ENCODE peak calls at places on chromosomes 3 and 15, in seven cellular contexts. One of them, this sample, is unnamed. For H3K27me3, the result is how much of the 10 kb centered on the place peaks cover.

GRCh38 chr3:43621406-43621973 is 321 bp downstream of the ANO10 start:
- ATAC-seq in gastrocnemius medialis: peak
- ATAC-seq in heart left ventricle: no peak
- ATAC-seq in HepG2: peak
- ATAC-seq in upper lobe of left lung: no peak
- ATAC-seq in body of pancreas: peak
- ATAC-seq in HCT116: peak
- ATAC-seq in this sample: no peak

GRCh38 chr3:182729903-182730674 is 63.2 kb upstream of the ATP11B start:
- ATAC-seq in gastrocnemius medialis: no peak
- ATAC-seq in heart left ventricle: no peak
- ATAC-seq in HepG2: peak
- ATAC-seq in upper lobe of left lung: no peak
- ATAC-seq in body of pancreas: no peak
- ATAC-seq in HCT116: no peak
- ATAC-seq in this sample: no peak

GRCh38 chr3:62241279-62241678 is 132.1 kb downstream of the FEZF2 start:
- ATAC-seq in gastrocnemius medialis: no peak
- ATAC-seq in heart left ventricle: no peak
- ATAC-seq in HepG2: no peak
- ATAC-seq in upper lobe of left lung: no peak
- ATAC-seq in body of pancreas: no peak
- ATAC-seq in HCT116: no peak
- ATAC-seq in this sample: no peak

GRCh38 chr15:98777426-98777825 is 129.1 kb downstream of the IGF1R start:
- ATAC-seq in gastrocnemius medialis: no peak
- ATAC-seq in heart left ventricle: no peak
- ATAC-seq in HepG2: no peak
- ATAC-seq in upper lobe of left lung: no peak
- ATAC-seq in body of pancreas: no peak
- ATAC-seq in HCT116: no peak
- ATAC-seq in this sample: no peak

GRCh38 chr3:159783780-159784747 is 204.6 kb upstream of the IL12A start:
- ATAC-seq in gastrocnemius medialis: no peak
- ATAC-seq in heart left ventricle: no peak
- ATAC-seq in HepG2: no peak
- ATAC-seq in upper lobe of left lung: peak
- ATAC-seq in body of pancreas: no peak
- ATAC-seq in HCT116: no peak
- ATAC-seq in this sample: peak

GRCh38 chr3:58563386-58564035 is 13.7 kb downstream of the FAM107A start:
- ATAC-seq in gastrocnemius medialis: no peak
- ATAC-seq in heart left ventricle: no peak
- ATAC-seq in HepG2: peak
- ATAC-seq in upper lobe of left lung: no peak
- ATAC-seq in body of pancreas: no peak
- ATAC-seq in HCT116: no peak
- ATAC-seq in this sample: no peak

GRCh38 chr3:99843590-99844260 is 26.1 kb downstream of the CMSS1 start:
- ATAC-seq in gastrocnemius medialis: peak
- ATAC-seq in heart left ventricle: peak
- ATAC-seq in HepG2: peak
- ATAC-seq in upper lobe of left lung: peak
- ATAC-seq in body of pancreas: peak
- ATAC-seq in HCT116: peak
- ATAC-seq in this sample: peak

GRCh38 chr15:79942656-79943481 is 28.1 kb downstream of the BCL2A1 start:
- ATAC-seq in gastrocnemius medialis: no peak
- ATAC-seq in heart left ventricle: no peak
- ATAC-seq in HepG2: peak
- ATAC-seq in upper lobe of left lung: no peak
- ATAC-seq in body of pancreas: no peak
- ATAC-seq in HCT116: no peak
- ATAC-seq in this sample: no peak

GRCh38 chr15:88258021-88258641 is 1.6 kb upstream of the NTRK3 start:
- ATAC-seq in gastrocnemius medialis: no peak
- ATAC-seq in heart left ventricle: no peak
- ATAC-seq in HepG2: peak
- ATAC-seq in upper lobe of left lung: no peak
- ATAC-seq in body of pancreas: no peak
- ATAC-seq in HCT116: peak
- ATAC-seq in this sample: no peak

GRCh38 chr15:52288051-52288942 is 7.3 kb downstream of the MYO5C start:
- ATAC-seq in gastrocnemius medialis: no peak
- ATAC-seq in heart left ventricle: no peak
- ATAC-seq in HepG2: peak
- ATAC-seq in upper lobe of left lung: peak
- ATAC-seq in body of pancreas: peak
- ATAC-seq in HCT116: peak
- ATAC-seq in this sample: peak

GRCh38 chr3:172530101-172530561 is 6.9 kb upstream of the TNFSF10 start:
- ATAC-seq in gastrocnemius medialis: no peak
- ATAC-seq in heart left ventricle: no peak
- ATAC-seq in HepG2: peak
- ATAC-seq in upper lobe of left lung: no peak
- ATAC-seq in body of pancreas: no peak
- ATAC-seq in HCT116: no peak
- ATAC-seq in this sample: peak

GRCh38 chr3:126891141-126891540 is 91.8 kb upstream of the PLXNA1 start:
- ATAC-seq in gastrocnemius medialis: no peak
- ATAC-seq in heart left ventricle: no peak
- ATAC-seq in HepG2: no peak
- ATAC-seq in upper lobe of left lung: no peak
- ATAC-seq in body of pancreas: no peak
- ATAC-seq in HCT116: peak
- ATAC-seq in this sample: no peak

GRCh38 chr15:74995779-74996765 is 709 bp downstream of the SCAMP5 start:
- ATAC-seq in gastrocnemius medialis: no peak
- ATAC-seq in heart left ventricle: no peak
- ATAC-seq in HepG2: peak
- ATAC-seq in upper lobe of left lung: no peak
- ATAC-seq in body of pancreas: peak
- ATAC-seq in HCT116: no peak
- ATAC-seq in this sample: peak

GRCh38 chr15:92670625-92671024 is 15.1 kb upstream of the FAM174B start:
- ATAC-seq in gastrocnemius medialis: no peak
- ATAC-seq in heart left ventricle: no peak
- ATAC-seq in HepG2: no peak
- ATAC-seq in upper lobe of left lung: no peak
- ATAC-seq in body of pancreas: no peak
- ATAC-seq in HCT116: no peak
- ATAC-seq in this sample: no peak

GRCh38 chr3:197737319-197737649 is 580 bp upstream of the RUBCN start:
- ATAC-seq in gastrocnemius medialis: peak
- ATAC-seq in heart left ventricle: no peak
- ATAC-seq in HepG2: peak
- ATAC-seq in upper lobe of left lung: no peak
- ATAC-seq in body of pancreas: peak
- ATAC-seq in HCT116: peak
- ATAC-seq in this sample: no peak

GRCh38 chr15:45087513-45087912 is 26.5 kb downstream of the DUOX2 start:
- ATAC-seq in gastrocnemius medialis: no peak
- ATAC-seq in heart left ventricle: no peak
- ATAC-seq in HepG2: peak
- ATAC-seq in upper lobe of left lung: no peak
- ATAC-seq in body of pancreas: no peak
- ATAC-seq in HCT116: peak
- ATAC-seq in this sample: no peak

GRCh38 chr3:124315215-124316033 is 323.5 kb upstream of the ROPN1 start:
- ATAC-seq in gastrocnemius medialis: no peak
- ATAC-seq in heart left ventricle: no peak
- ATAC-seq in HepG2: no peak
- ATAC-seq in upper lobe of left lung: no peak
- ATAC-seq in body of pancreas: no peak
- ATAC-seq in HCT116: no peak
- ATAC-seq in this sample: no peak

GRCh38 chr3:104596551-104596950 is 770.2 kb upstream of the ALCAM start:
- ATAC-seq in gastrocnemius medialis: no peak
- ATAC-seq in heart left ventricle: no peak
- ATAC-seq in HepG2: peak
- ATAC-seq in upper lobe of left lung: no peak
- ATAC-seq in body of pancreas: peak
- ATAC-seq in HCT116: peak
- ATAC-seq in this sample: no peak

GRCh38 chr3:155853214-155854146 is 747 bp downstream of the SLC33A1 start:
- ATAC-seq in gastrocnemius medialis: peak
- ATAC-seq in heart left ventricle: no peak
- ATAC-seq in HepG2: peak
- ATAC-seq in upper lobe of left lung: peak
- ATAC-seq in body of pancreas: peak
- ATAC-seq in HCT116: no peak
- ATAC-seq in this sample: no peak

GRCh38 chr3:103136621-103137020 is 701.8 kb downstream of the ZPLD1 start:
- ATAC-seq in gastrocnemius medialis: no peak
- ATAC-seq in heart left ventricle: no peak
- ATAC-seq in HepG2: no peak
- ATAC-seq in upper lobe of left lung: no peak
- ATAC-seq in body of pancreas: no peak
- ATAC-seq in HCT116: no peak
- ATAC-seq in this sample: no peak

GRCh38 chr3:81684739-81685395 is 76.6 kb downstream of the GBE1 start:
- ATAC-seq in gastrocnemius medialis: peak
- ATAC-seq in heart left ventricle: peak
- ATAC-seq in HepG2: peak
- ATAC-seq in upper lobe of left lung: no peak
- ATAC-seq in body of pancreas: peak
- ATAC-seq in HCT116: no peak
- ATAC-seq in this sample: no peak

GRCh38 chr15:52529289-52529929 is 729 bp upstream of the MYO5A start:
- ATAC-seq in gastrocnemius medialis: peak
- ATAC-seq in heart left ventricle: no peak
- ATAC-seq in HepG2: peak
- ATAC-seq in upper lobe of left lung: peak
- ATAC-seq in body of pancreas: no peak
- ATAC-seq in HCT116: peak
- ATAC-seq in this sample: no peak

DNA sequence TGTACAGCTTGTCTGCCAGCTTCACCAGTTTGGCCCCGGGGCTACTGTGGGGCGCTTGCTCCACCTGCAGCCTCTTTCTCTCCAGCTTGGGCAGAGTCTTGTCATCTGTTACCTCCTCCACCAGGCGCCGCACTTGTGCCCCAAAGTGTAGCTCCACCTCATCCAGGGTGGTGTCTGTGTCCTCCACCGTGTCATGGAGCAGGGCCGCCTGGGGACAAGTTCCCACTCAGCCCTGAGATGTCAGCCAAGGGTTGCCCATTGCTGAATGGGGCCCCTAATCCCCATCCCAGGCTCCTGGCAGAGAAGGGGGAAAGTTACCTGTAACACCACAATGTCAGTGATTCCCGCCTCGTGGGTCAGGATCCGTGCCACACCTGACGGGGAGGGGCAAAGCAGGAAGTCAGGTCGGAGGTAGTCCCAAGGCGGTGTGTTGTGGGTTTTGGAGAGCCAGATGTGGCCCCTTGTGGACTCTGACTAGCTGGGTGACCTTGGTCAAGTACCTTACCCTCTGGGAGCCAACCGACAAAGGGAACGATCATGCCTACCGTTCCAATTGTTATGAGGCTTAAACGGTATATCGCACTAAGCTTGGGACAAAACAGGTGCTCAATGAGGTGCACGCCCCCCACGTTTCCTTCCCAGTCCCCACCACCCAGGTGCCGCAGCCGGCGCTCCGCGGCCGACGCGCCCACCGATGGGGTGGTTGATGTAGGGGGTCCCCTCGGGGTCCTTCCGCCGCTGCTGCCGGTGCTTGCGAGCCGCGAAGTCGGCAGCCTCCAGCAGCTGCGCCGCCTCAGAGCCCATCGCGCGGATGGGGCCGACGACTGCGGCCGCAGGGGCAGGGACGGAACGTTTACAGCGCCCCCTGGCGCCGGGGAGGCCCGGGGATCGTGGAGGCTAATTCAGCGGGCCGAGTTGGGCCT is at the start of gene HDDC3:
- ATAC-seq in gastrocnemius medialis: peak
- ATAC-seq in heart left ventricle: peak
- ATAC-seq in HepG2: peak
- ATAC-seq in upper lobe of left lung: peak
- ATAC-seq in body of pancreas: peak
- ATAC-seq in HCT116: peak
- ATAC-seq in this sample: peak
- TF ChIP-seq POLR2A in gastrocnemius medialis: peak
- TF ChIP-seq POLR2A in heart left ventricle: peak
- TF ChIP-seq POLR2A in HepG2: peak
- TF ChIP-seq POLR2A in upper lobe of left lung: peak
- TF ChIP-seq POLR2A in body of pancreas: peak
- TF ChIP-seq POLR2A in HCT116: peak
- TF ChIP-seq POLR2A in this sample: peak

GRCh38 chr3:187924651-187925050 is 179.4 kb upstream of the BCL6 start:
- ATAC-seq in gastrocnemius medialis: no peak
- ATAC-seq in heart left ventricle: no peak
- ATAC-seq in HepG2: no peak
- ATAC-seq in upper lobe of left lung: no peak
- ATAC-seq in body of pancreas: no peak
- ATAC-seq in HCT116: no peak
- ATAC-seq in this sample: no peak
- H3K27me3 ChIP-seq in gastrocnemius medialis: under half
- H3K27me3 ChIP-seq in heart left ventricle: under half
- H3K27me3 ChIP-seq in HepG2: under half
- H3K27me3 ChIP-seq in upper lobe of left lung: under half
- H3K27me3 ChIP-seq in body of pancreas: under half
- H3K27me3 ChIP-seq in HCT116: under half
- H3K27me3 ChIP-seq in this sample: under half

DNA sequence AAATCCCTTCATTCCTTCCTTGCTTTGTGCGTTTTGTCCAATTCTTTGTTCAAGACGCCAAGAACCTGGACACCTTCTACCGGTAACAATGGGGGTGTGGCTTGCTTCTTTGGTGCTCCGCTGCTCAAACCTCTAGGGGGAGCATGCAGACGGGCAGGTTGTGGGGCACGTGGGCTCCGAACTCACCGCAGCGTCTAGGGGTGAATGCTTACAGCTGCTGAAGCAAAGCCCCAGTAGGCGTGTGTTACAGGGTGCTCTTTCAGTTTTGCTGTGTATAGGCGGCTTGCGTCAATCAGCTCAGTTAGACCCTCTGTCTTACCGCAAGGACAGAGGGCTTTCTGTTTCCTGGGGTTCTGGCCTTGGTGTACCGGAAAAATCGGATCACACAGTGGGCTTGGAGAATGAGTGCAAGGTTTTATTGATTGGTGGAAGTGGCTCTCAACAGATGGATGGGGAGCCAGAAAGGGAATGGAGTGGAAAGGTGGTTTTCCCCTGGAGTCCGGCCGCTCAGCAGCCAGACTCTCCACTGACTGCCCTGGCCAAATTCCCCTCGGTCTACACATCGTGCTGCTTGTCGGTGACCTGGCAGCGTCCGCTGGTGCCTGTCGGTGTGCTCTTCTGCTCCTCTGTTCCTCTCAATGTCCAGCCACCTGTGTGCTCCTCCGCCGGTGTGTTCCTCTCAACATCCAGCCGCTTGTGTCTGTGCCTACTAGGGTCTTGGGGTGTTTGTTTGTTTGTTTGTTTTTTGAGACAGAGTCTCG is 1.2 kb upstream of the LRRC34 start:
- ATAC-seq in gastrocnemius medialis: no peak
- ATAC-seq in heart left ventricle: no peak
- ATAC-seq in HepG2: peak
- ATAC-seq in upper lobe of left lung: peak
- ATAC-seq in body of pancreas: no peak
- ATAC-seq in HCT116: peak
- ATAC-seq in this sample: no peak
- TF ChIP-seq POLR2A in gastrocnemius medialis: no peak
- TF ChIP-seq POLR2A in heart left ventricle: no peak
- TF ChIP-seq POLR2A in HepG2: no peak
- TF ChIP-seq POLR2A in upper lobe of left lung: no peak
- TF ChIP-seq POLR2A in body of pancreas: no peak
- TF ChIP-seq POLR2A in HCT116: no peak
- TF ChIP-seq POLR2A in this sample: no peak

GRCh38 chr3:134652886-134653630 is 2.2 kb upstream of the KY start:
- ATAC-seq in gastrocnemius medialis: no peak
- ATAC-seq in heart left ventricle: no peak
- ATAC-seq in HepG2: no peak
- ATAC-seq in upper lobe of left lung: no peak
- ATAC-seq in body of pancreas: no peak
- ATAC-seq in HCT116: no peak
- ATAC-seq in this sample: no peak
- H3K27me3 ChIP-seq in gastrocnemius medialis: under half
- H3K27me3 ChIP-seq in heart left ventricle: under half
- H3K27me3 ChIP-seq in HepG2: under half
- H3K27me3 ChIP-seq in upper lobe of left lung: under half
- H3K27me3 ChIP-seq in body of pancreas: under half
- H3K27me3 ChIP-seq in HCT116: under half
- H3K27me3 ChIP-seq in this sample: under half